ENCODE peak calls at places on chromosomes 7 and 10, in four cellular contexts. X is transverse colon, W is esophagus squamous epithelium, M is GM23248. R is an unnamed sample.

GRCh38 chr10:91635401-91636400 is 2.8 kb upstream of the PPP1R3C start:
- DNase-seq in M (peak), W (no peak), X (peak), R (peak)

GRCh38 chr10:78875331-78875877 is 193.4 kb upstream of the ZMIZ1 start:
- DNase-seq in W (no peak), M (no peak), X (no peak), R (no peak)

GRCh38 chr7:71772783-71773182 is 639.4 kb downstream of the CALN1 start:
- DNase-seq in X (no peak), M (no peak), W (no peak), R (no peak)

GRCh38 chr7:42907316-42907715 is 4.6 kb downstream of the C7orf25 start:
- DNase-seq in W (no peak), X (no peak), M (no peak), R (no peak)

GRCh38 chr10:7962592-7962991 is 91.9 kb upstream of the GATA3 start:
- DNase-seq in W (no peak), M (no peak), X (no peak), R (no peak)

GRCh38 chr10:117132751-117133231 is 5.3 kb downstream of the VAX1 start:
- DNase-seq in M (no peak), W (no peak), X (no peak), R (no peak)

GRCh38 chr7:89042963-89043362 is 247.4 kb upstream of the TEX47 start:
- DNase-seq in W (no peak), M (no peak), X (no peak), R (no peak)

GRCh38 chr10:14787938-14788337 is 13.2 kb upstream of the FAM107B start:
- DNase-seq in M (no peak), W (no peak), X (no peak), R (no peak)

GRCh38 chr10:91683976-91684375 is 51.1 kb upstream of the PPP1R3C start:
- DNase-seq in X (no peak), W (no peak), M (peak), R (peak)

GRCh38 chr10:35043796-35044344 is 46.3 kb downstream of the CUL2 start:
- DNase-seq in X (no peak), M (peak), W (no peak), R (no peak)

GRCh38 chr7:47941136-47941844 is 7.0 kb downstream of the PKD1L1 start:
- DNase-seq in X (no peak), W (no peak), M (peak), R (peak)

GRCh38 chr10:5442056-5442989 is 30.0 kb downstream of the NET1 start:
- DNase-seq in M (peak), X (no peak), W (no peak), R (no peak)

GRCh38 chr10:48444266-48444665 is 137.8 kb downstream of the MAPK8 start:
- DNase-seq in W (no peak), M (no peak), X (no peak), R (peak)

GRCh38 chr7:121329460-121330052 is 756 bp downstream of the WNT16 start:
- DNase-seq in W (no peak), M (peak), X (peak), R (no peak)

GRCh38 chr10:115854740-115855435 is 418.1 kb downstream of the GFRA1 start:
- DNase-seq in X (no peak), M (peak), W (no peak), R (peak)

GRCh38 chr10:3468919-3469638 is 296.5 kb upstream of the PITRM1 start:
- DNase-seq in M (peak), W (no peak), X (peak), R (peak)

GRCh38 chr10:2839081-2839725 is 228.1 kb upstream of the PFKP start:
- DNase-seq in M (peak), W (no peak), X (peak), R (no peak)

GRCh38 chr10:93667795-93668194 is 34.6 kb downstream of the FRA10AC1 start:
- DNase-seq in X (no peak), M (no peak), W (no peak), R (no peak)

GRCh38 chr7:98867271-98867701 is 2.5 kb downstream of the TMEM130 start:
- DNase-seq in M (no peak), X (no peak), W (no peak), R (no peak)

GRCh38 chr10:17783751-17784150 is 25.4 kb upstream of the MRC1 start:
- DNase-seq in W (no peak), X (no peak), M (peak), R (no peak)

GRCh38 chr7:4715385-4715770 is 33.3 kb downstream of the FOXK1 start:
- DNase-seq in X (peak), W (no peak), M (peak), R (peak)

GRCh38 chr10:91955114-91955513 is 31.5 kb downstream of the BTAF1 start:
- DNase-seq in X (no peak), M (no peak), W (no peak), R (no peak)